ENCODE peak calls at places on chromosomes 6 and 20, in six cellular contexts. One of them, this sample, is unnamed.

GRCh38 chr6:19757036-19757435 is 80.1 kb upstream of the ID4 start:
- DNase-seq in mesendoderm: peak; percentile 66
- DNase-seq in tibial nerve: no peak
- DNase-seq in heart right ventricle: no peak
- DNase-seq in AG04450: no peak
- DNase-seq in A549: no peak
- DNase-seq in this sample: no peak

GRCh38 chr6:99151634-99152344 is 197.7 kb downstream of the FAXC start:
- DNase-seq in tibial nerve: no peak
- DNase-seq in AG04450: peak; percentile 3
- DNase-seq in heart right ventricle: peak; percentile 11
- DNase-seq in mesendoderm: peak; percentile 76
- DNase-seq in A549: peak; percentile 40
- DNase-seq in this sample: no peak

GRCh38 chr6:150539568-150539967 is 60.1 kb upstream of the PLEKHG1 start:
- DNase-seq in heart right ventricle: no peak
- DNase-seq in tibial nerve: no peak
- DNase-seq in AG04450: no peak
- DNase-seq in A549: no peak
- DNase-seq in mesendoderm: no peak
- DNase-seq in this sample: no peak

GRCh38 chr20:33663161-33664084 is 1.3 kb downstream of the C20orf144 start:
- DNase-seq in heart right ventricle: peak; percentile 81
- DNase-seq in AG04450: no peak
- DNase-seq in A549: peak; percentile 68
- DNase-seq in tibial nerve: no peak
- DNase-seq in mesendoderm: peak; percentile 81
- DNase-seq in this sample: no peak

GRCh38 chr20:24949756-24950127 is 673 bp downstream of the CST7 start:
- DNase-seq in heart right ventricle: no peak
- DNase-seq in tibial nerve: no peak
- DNase-seq in A549: no peak
- DNase-seq in AG04450: no peak
- DNase-seq in mesendoderm: peak; percentile 10
- DNase-seq in this sample: no peak

GRCh38 chr6:11364971-11365397 is 132.5 kb upstream of the NEDD9 start:
- DNase-seq in A549: no peak
- DNase-seq in heart right ventricle: no peak
- DNase-seq in AG04450: no peak
- DNase-seq in tibial nerve: peak; percentile 59
- DNase-seq in mesendoderm: no peak
- DNase-seq in this sample: no peak

GRCh38 chr6:40796280-40797223 is 209.4 kb upstream of the LRFN2 start:
- DNase-seq in mesendoderm: no peak
- DNase-seq in AG04450: no peak
- DNase-seq in heart right ventricle: peak; percentile 51
- DNase-seq in tibial nerve: no peak
- DNase-seq in A549: no peak
- DNase-seq in this sample: no peak

GRCh38 chr6:143510991-143511891 is at the start of gene FUCA2:
- DNase-seq in mesendoderm: peak; percentile 93
- DNase-seq in tibial nerve: peak; percentile 84
- DNase-seq in heart right ventricle: peak; percentile 94
- DNase-seq in AG04450: peak; percentile 64
- DNase-seq in A549: peak; percentile 84
- DNase-seq in this sample: peak; percentile 12

GRCh38 chr20:45771182-45771759 is 20.4 kb downstream of the WFDC3 start:
- DNase-seq in mesendoderm: peak; percentile 94
- DNase-seq in AG04450: peak; percentile 68
- DNase-seq in tibial nerve: peak; percentile 86
- DNase-seq in A549: peak; percentile 77
- DNase-seq in heart right ventricle: peak; percentile 79
- DNase-seq in this sample: no peak

GRCh38 chr20:38426006-38426405 is 9.1 kb downstream of the SNHG17 start:
- DNase-seq in A549: peak; percentile 37
- DNase-seq in mesendoderm: no peak
- DNase-seq in AG04450: peak; percentile 69
- DNase-seq in tibial nerve: no peak
- DNase-seq in heart right ventricle: no peak
- DNase-seq in this sample: peak; percentile 44

GRCh38 chr6:155854787-155855186 is 399.1 kb upstream of the NOX3 start:
- DNase-seq in AG04450: no peak
- DNase-seq in A549: no peak
- DNase-seq in mesendoderm: no peak
- DNase-seq in tibial nerve: no peak
- DNase-seq in heart right ventricle: no peak
- DNase-seq in this sample: no peak

GRCh38 chr6:52598824-52599190 is 21.9 kb upstream of the TRAM2 start:
- DNase-seq in mesendoderm: no peak
- DNase-seq in heart right ventricle: no peak
- DNase-seq in tibial nerve: no peak
- DNase-seq in AG04450: no peak
- DNase-seq in A549: no peak
- DNase-seq in this sample: no peak

GRCh38 chr6:149084761-149085574 is 232.5 kb upstream of the TAB2 start:
- DNase-seq in heart right ventricle: no peak
- DNase-seq in mesendoderm: no peak
- DNase-seq in A549: no peak
- DNase-seq in tibial nerve: no peak
- DNase-seq in AG04450: no peak
- DNase-seq in this sample: no peak

GRCh38 chr6:143397229-143398222 is 53.0 kb downstream of the ADAT2 start:
- DNase-seq in A549: peak; percentile 68
- DNase-seq in AG04450: peak; percentile 2
- DNase-seq in mesendoderm: peak; percentile 99
- DNase-seq in heart right ventricle: peak; percentile 44
- DNase-seq in tibial nerve: peak; percentile 14
- DNase-seq in this sample: peak; percentile 99

GRCh38 chr20:45823949-45824835 is 2.9 kb downstream of the TNNC2 start:
- DNase-seq in mesendoderm: peak; percentile 85
- DNase-seq in heart right ventricle: no peak
- DNase-seq in A549: peak; percentile 49
- DNase-seq in AG04450: no peak
- DNase-seq in tibial nerve: no peak
- DNase-seq in this sample: no peak

GRCh38 chr6:15817100-15817499 is 154.3 kb upstream of the DTNBP1 start:
- DNase-seq in A549: no peak
- DNase-seq in heart right ventricle: no peak
- DNase-seq in tibial nerve: no peak
- DNase-seq in mesendoderm: no peak
- DNase-seq in AG04450: no peak
- DNase-seq in this sample: no peak

GRCh38 chr20:5945963-5946362 is 4.4 kb downstream of the TRMT6 start:
- DNase-seq in A549: peak; percentile 27
- DNase-seq in tibial nerve: no peak
- DNase-seq in heart right ventricle: no peak
- DNase-seq in mesendoderm: no peak
- DNase-seq in AG04450: peak; percentile 56
- DNase-seq in this sample: peak; percentile 34

GRCh38 chr6:108655840-108656650 is 95.3 kb downstream of the FOXO3 start:
- DNase-seq in heart right ventricle: peak; percentile 38
- DNase-seq in mesendoderm: no peak
- DNase-seq in tibial nerve: peak; percentile 53
- DNase-seq in A549: no peak
- DNase-seq in AG04450: peak; percentile 65
- DNase-seq in this sample: no peak

GRCh38 chr6:119482850-119483285 is 133.3 kb upstream of the MAN1A1 start:
- DNase-seq in AG04450: no peak
- DNase-seq in heart right ventricle: no peak
- DNase-seq in tibial nerve: no peak
- DNase-seq in mesendoderm: peak; percentile 78
- DNase-seq in A549: no peak
- DNase-seq in this sample: no peak

GRCh38 chr6:124943658-124944057 is 18.6 kb upstream of the RNF217 start:
- DNase-seq in tibial nerve: no peak
- DNase-seq in A549: no peak
- DNase-seq in mesendoderm: no peak
- DNase-seq in AG04450: no peak
- DNase-seq in heart right ventricle: no peak
- DNase-seq in this sample: no peak

GRCh38 chr20:19990911-19991707 is 26.1 kb upstream of the NAA20 start:
- DNase-seq in tibial nerve: no peak
- DNase-seq in mesendoderm: no peak
- DNase-seq in AG04450: no peak
- DNase-seq in heart right ventricle: no peak
- DNase-seq in A549: no peak
- DNase-seq in this sample: no peak

GRCh38 chr20:62632575-62632974 is 9.7 kb upstream of the SLCO4A1 start:
- DNase-seq in AG04450: no peak
- DNase-seq in heart right ventricle: no peak
- DNase-seq in mesendoderm: no peak
- DNase-seq in A549: no peak
- DNase-seq in tibial nerve: no peak
- DNase-seq in this sample: no peak

GRCh38 chr20:1371830-1372539 is 20.9 kb downstream of the FKBP1A start:
- DNase-seq in mesendoderm: no peak
- DNase-seq in tibial nerve: no peak
- DNase-seq in A549: no peak
- DNase-seq in heart right ventricle: no peak
- DNase-seq in AG04450: no peak
- DNase-seq in this sample: no peak

GRCh38 chr6:135043364-135043763 is 11.3 kb downstream of the HBS1L start:
- DNase-seq in AG04450: no peak
- DNase-seq in A549: no peak
- DNase-seq in heart right ventricle: no peak
- DNase-seq in mesendoderm: no peak
- DNase-seq in tibial nerve: no peak
- DNase-seq in this sample: no peak

GRCh38 chr6:145814035-145814500 is 527 bp downstream of the FBXO30 start:
- DNase-seq in AG04450: no peak
- DNase-seq in tibial nerve: no peak
- DNase-seq in mesendoderm: peak; percentile 80
- DNase-seq in A549: peak; percentile 61
- DNase-seq in heart right ventricle: peak; percentile 17
- DNase-seq in this sample: no peak

GRCh38 chr20:61674688-61675087 is 391.0 kb downstream of the TAF4 start:
- DNase-seq in mesendoderm: no peak
- DNase-seq in heart right ventricle: no peak
- DNase-seq in A549: no peak
- DNase-seq in AG04450: no peak
- DNase-seq in tibial nerve: no peak
- DNase-seq in this sample: no peak

GRCh38 chr20:46408281-46408731 is 1.9 kb upstream of the ELMO2 start:
- DNase-seq in tibial nerve: no peak
- DNase-seq in heart right ventricle: no peak
- DNase-seq in A549: no peak
- DNase-seq in AG04450: no peak
- DNase-seq in mesendoderm: no peak
- DNase-seq in this sample: no peak

DNA sequence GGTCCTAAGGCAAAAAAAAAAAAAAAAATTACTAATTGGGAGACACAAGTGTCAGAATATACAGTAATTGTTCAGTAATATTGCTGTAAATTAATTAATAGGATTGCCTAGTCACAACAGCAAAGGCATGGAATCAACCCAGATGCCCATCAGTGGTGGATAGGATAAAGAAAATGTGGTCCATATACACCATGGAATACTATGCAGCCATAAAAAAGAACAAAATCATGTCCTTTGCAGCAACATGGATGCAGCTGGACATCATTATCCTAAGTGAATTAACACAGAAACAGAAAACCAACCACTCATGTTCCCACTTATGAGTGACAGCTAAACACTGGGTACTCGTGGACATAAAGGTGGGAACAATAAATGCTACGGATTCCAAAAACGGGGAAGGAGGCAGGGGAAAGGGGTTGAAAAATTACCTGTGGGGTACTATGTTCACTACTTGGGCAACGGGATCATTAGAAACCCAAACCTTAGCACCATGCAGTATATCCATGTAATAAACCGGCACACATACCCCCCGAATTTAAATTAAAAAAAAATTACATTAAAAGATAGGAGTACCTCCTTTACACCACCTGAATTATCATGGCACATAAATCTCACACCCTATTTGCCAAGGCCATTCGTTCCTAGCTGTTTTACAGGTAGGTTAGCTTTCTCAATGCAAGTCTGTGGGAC is 689 bp upstream of the PFDN4 start:
- DNase-seq in heart right ventricle: no peak
- DNase-seq in AG04450: no peak
- DNase-seq in tibial nerve: no peak
- DNase-seq in A549: no peak
- DNase-seq in mesendoderm: no peak
- DNase-seq in this sample: no peak
- H3K27ac ChIP-seq in heart right ventricle: peak overlapping the region; percentile 94
- H3K27ac ChIP-seq in AG04450: no peak overlapping the region
- H3K27ac ChIP-seq in tibial nerve: peak overlapping the region; percentile 90
- H3K27ac ChIP-seq in A549: peak overlapping the region; percentile 99
- H3K27ac ChIP-seq in mesendoderm: no peak overlapping the region
- H3K27ac ChIP-seq in this sample: peak overlapping the region; percentile 65

DNA sequence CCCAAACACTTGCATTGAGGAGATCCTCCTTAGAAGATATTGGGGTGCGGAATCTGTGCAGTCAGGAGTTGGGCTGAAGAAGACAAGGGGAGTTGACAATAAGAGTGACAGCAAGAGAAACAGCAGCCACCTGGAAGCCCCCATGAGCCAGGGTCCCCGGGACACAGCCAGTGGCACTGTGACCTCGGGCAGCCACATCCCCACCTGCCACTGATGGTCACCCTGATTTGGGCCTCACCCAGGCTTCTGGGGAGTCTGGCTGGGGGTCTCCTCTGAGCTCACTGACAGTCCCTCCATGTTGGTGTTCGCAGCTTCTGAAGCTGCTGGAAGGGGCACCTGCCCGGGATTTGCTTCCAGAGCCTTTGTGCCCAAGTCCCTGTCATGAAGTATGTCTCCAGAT is 123.5 kb downstream of the TTLL2 start:
- DNase-seq in A549: no peak
- DNase-seq in AG04450: no peak
- DNase-seq in tibial nerve: no peak
- DNase-seq in mesendoderm: no peak
- DNase-seq in heart right ventricle: no peak
- DNase-seq in this sample: no peak
- H3K27ac ChIP-seq in A549: no peak overlapping the region
- H3K27ac ChIP-seq in AG04450: no peak overlapping the region
- H3K27ac ChIP-seq in tibial nerve: no peak overlapping the region
- H3K27ac ChIP-seq in mesendoderm: no peak overlapping the region
- H3K27ac ChIP-seq in heart right ventricle: no peak overlapping the region
- H3K27ac ChIP-seq in this sample: no peak overlapping the region

GRCh38 chr20:23145281-23145700 is 59.2 kb upstream of the CD93 start:
- DNase-seq in mesendoderm: no peak
- DNase-seq in tibial nerve: no peak
- DNase-seq in heart right ventricle: no peak
- DNase-seq in A549: no peak
- DNase-seq in AG04450: no peak
- DNase-seq in this sample: no peak
- H3K27ac ChIP-seq in mesendoderm: no peak overlapping the region
- H3K27ac ChIP-seq in tibial nerve: no peak overlapping the region
- H3K27ac ChIP-seq in heart right ventricle: peak overlapping the region; percentile 25
- H3K27ac ChIP-seq in A549: no peak overlapping the region
- H3K27ac ChIP-seq in AG04450: no peak overlapping the region
- H3K27ac ChIP-seq in this sample: no peak overlapping the region

DNA sequence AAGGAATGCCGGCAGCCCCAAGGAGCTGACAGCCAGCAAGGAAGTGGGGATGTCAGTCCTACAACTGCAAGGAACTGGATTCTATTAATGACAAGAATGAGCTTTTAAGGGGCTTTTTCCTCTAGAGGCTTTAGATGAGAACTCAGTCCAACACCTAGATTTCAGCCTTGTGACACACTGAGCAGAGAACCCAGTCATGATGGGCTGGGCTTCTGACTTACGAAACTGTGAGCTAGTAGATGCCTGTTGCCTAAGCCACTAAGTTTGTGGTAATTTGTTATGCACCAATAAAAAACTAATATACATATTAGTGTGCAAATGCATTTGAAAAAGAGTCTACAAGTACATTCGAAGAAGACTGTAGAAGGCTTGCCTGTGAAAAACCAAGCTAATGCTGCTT is 263.3 kb downstream of the SOX4 start:
- DNase-seq in mesendoderm: no peak
- DNase-seq in AG04450: no peak
- DNase-seq in tibial nerve: no peak
- DNase-seq in A549: no peak
- DNase-seq in heart right ventricle: no peak
- DNase-seq in this sample: peak; percentile 85
- H3K27ac ChIP-seq in mesendoderm: no peak overlapping the region
- H3K27ac ChIP-seq in AG04450: no peak overlapping the region
- H3K27ac ChIP-seq in tibial nerve: no peak overlapping the region
- H3K27ac ChIP-seq in A549: peak overlapping the region; percentile 50
- H3K27ac ChIP-seq in heart right ventricle: no peak overlapping the region
- H3K27ac ChIP-seq in this sample: peak overlapping the region; percentile 94